ENCODE peak calls at places on chromosomes 5 and 9, in four cellular contexts. E, F, A and K are unnamed samples.

GRCh38 chr9:133680976-133681657 is 45.0 kb downstream of the DBH start:
- DNase-seq in E (no peak), F (no peak), A (no peak), K (no peak)

GRCh38 chr9:137745541-137745991 is 126.8 kb downstream of the EHMT1 start:
- DNase-seq in E (peak), F (peak), A (no peak), K (no peak)

GRCh38 chr5:1204693-1205242 is 3.4 kb downstream of the SLC6A19 start:
- DNase-seq in E (peak), F (peak), A (no peak), K (peak)

GRCh38 chr9:37209431-37210386 is 89.3 kb downstream of the ZCCHC7 start:
- DNase-seq in E (no peak), F (peak), A (no peak), K (no peak)

GRCh38 chr5:165076686-165077085 is 1571.3 kb downstream of the MAT2B start:
- DNase-seq in E (no peak), F (no peak), A (no peak), K (no peak)

GRCh38 chr9:92122792-92123191 is 7.6 kb upstream of the SPTLC1 start:
- DNase-seq in E (no peak), F (no peak), A (no peak), K (no peak)

GRCh38 chr5:93622240-93622885 is 39.3 kb downstream of the NR2F1 start:
- DNase-seq in E (no peak), F (peak), A (no peak), K (no peak)

GRCh38 chr9:131810351-131811170 is 70.7 kb upstream of the RAPGEF1 start:
- DNase-seq in E (no peak), F (no peak), A (no peak), K (no peak)

GRCh38 chr9:110446171-110446570 is 108.5 kb upstream of the TXNDC8 start:
- DNase-seq in E (no peak), F (no peak), A (no peak), K (no peak)

DNA sequence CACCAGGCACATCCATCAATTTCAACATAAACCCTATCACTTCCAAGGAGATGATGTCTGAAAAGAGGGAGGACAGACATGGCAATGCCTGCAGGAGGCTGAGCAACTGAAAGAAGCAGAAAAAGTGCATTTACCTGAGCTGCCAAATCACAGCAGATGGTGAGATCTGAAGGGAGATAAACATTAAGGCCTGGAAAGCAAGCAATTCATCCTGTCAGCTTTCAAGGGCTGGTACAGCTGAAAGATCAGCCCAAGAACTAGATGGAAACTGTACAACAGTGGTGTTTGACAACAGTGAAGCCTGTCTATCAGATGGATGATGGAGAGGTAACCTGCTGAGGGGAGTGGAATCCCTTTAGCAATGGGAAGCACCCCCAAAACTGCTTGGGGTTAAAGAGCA is 433.2 kb upstream of the ZNF608 start:
- DNase-seq in E (no peak), F (no peak), A (no peak), K (no peak)
- TF ChIP-seq ELF4 in E (no peak), F (no peak), A (no peak), K (no peak)

DNA sequence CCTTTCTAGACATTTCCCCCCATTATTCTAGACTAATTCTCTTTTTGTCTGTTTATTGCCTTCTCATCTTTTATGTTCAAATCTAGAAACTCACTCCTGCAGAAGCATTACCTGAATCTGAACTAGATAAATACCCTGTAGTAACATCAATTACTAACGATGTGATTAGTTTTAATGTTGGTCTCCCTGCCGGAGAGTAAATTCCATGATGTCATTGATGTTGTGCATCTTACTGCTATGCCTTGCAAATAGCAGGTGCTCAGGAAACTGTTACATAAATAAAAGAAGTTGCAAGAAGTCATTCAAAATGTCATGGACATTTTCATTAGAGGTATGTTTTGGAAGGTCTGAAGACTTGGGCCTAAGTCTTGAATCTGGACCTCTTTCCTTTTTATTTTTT is 23.0 kb upstream of the C9 start:
- DNase-seq in E (no peak), F (no peak), A (no peak), K (no peak)
- TF ChIP-seq ELF4 in E (no peak), F (no peak), A (no peak), K (no peak)

GRCh38 chr5:167245871-167246270 is 1045.6 kb upstream of the WWC1 start:
- DNase-seq in E (no peak), F (no peak), A (no peak), K (peak)

GRCh38 chr5:167244583-167244982 is 1046.9 kb upstream of the WWC1 start:
- DNase-seq in E (no peak), F (no peak), A (no peak), K (peak)

DNA sequence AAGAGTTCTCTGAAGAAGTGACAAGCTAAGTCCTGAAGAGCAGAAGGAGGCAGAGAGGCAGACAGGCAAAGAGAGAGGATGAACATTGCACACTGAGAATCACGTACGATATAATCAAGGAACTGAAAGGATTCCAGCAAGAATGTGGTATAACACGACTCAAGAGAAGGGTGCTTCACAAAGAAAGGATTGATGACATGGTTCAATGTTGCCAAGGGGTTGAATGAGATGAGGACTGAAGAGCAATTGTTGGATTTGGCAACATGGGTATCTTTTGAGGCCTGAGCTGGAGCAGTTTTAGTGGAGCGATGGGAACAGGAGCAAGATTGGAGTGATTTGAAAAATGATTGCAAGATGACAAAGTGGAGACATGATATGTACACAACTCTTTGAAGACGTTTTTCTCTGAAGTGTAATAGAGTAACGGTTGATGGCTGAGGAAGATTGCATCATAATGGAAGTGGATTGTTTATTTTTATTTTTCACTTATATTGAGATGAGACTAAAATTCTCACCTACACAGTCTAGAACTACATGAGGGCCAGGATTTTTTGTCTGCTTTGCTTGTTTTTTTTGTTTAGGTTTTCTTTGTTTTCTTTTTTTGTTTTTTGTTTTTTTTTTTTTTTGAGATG is 1049.9 kb upstream of the WWC1 start:
- DNase-seq in E (no peak), F (no peak), A (no peak), K (no peak)
- TF ChIP-seq ELF4 in E (no peak), F (no peak), A (no peak), K (no peak)

GRCh38 chr5:178555771-178556211 is 34.4 kb downstream of the COL23A1 start:
- DNase-seq in E (no peak), F (no peak), A (no peak), K (peak)
- TF ChIP-seq ELF4 in E (no peak), F (no peak), A (no peak), K (no peak)

GRCh38 chr9:127943011-127943662 is 5.5 kb upstream of the DPM2 start:
- DNase-seq in E (no peak), F (no peak), A (no peak), K (no peak)

GRCh38 chr9:127940598-127940997 is 2.9 kb upstream of the DPM2 start:
- DNase-seq in E (peak), F (no peak), A (no peak), K (no peak)

GRCh38 chr9:127943746-127944145 is 6.1 kb upstream of the DPM2 start:
- DNase-seq in E (peak), F (peak), A (peak), K (peak)

GRCh38 chr9:127942152-127943010 is 4.7 kb upstream of the DPM2 start:
- DNase-seq in E (peak), F (peak), A (peak), K (peak)

DNA sequence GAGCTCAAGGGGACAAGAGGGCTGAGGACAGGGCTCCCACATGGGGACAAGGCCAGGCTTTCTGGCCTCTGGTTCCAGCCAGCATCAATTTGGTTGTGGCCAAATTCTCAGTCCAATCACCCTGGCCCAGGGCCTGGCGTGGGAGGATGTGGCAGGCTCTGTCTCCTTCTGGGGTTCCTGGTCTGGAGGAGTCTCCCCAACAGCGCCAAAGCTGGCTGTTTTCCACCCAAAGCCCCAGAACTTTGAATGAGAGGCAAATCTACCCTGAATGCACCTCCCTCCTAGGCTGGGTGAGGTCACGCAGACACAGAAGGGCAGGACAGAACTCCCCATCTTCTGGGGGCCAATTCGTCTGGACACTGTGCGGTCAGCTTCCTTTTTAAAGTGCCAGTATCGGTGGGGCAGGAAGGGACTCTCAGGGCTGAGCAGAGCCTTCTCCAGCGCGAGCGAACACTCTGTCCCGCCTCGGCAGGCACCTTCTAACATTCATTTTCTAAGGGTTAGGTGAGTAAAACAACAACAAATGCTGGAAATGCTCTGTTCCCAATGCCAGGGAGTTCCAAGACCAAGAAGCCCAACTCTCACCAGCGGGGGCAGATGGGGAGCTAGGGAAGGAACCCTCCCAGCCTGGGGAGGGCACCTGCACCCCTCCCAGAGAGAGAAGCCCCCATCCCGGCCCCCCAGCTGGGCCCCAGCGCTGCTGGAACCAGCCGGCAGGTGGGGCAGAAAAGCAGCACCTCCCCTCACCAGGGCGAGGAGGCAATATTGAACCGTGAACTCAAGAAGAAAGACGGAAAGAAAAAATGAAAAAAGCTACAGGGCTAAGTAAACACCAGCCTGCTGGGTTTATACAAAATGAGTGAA is 3.6 kb upstream of the DPM2 start:
- DNase-seq in E (peak), F (no peak), A (no peak), K (no peak)
- TF ChIP-seq ELF4 in E (no peak), F (no peak), A (no peak), K (no peak)